ENCODE peak calls at places on chromosomes 13 and 19, in five cellular contexts. N, P, U, A and S are unnamed samples. For H3K4me1 and H3K27me3, the result is how much of the 10 kb centered on the place peaks cover.

GRCh38 chr19:19956431-19957075 is 55.8 kb downstream of the ZNF93 start:
- DNase-seq in N (no peak), P (peak), U (no peak), A (no peak), S (no peak)

GRCh38 chr19:38032151-38032550 is 125.1 kb downstream of the SIPA1L3 start:
- DNase-seq in N (no peak), P (no peak), U (no peak), A (no peak), S (no peak)

GRCh38 chr19:34336781-34337271 is 28.2 kb upstream of the GPI start:
- DNase-seq in N (no peak), P (peak), U (peak), A (peak), S (no peak)

GRCh38 chr19:36225219-36225892 is 10.4 kb downstream of the ZNF146 start:
- DNase-seq in N (no peak), P (no peak), U (no peak), A (no peak), S (peak)

GRCh38 chr13:42847891-42848663 is 66.7 kb downstream of the FAM216B start:
- DNase-seq in N (no peak), P (no peak), U (no peak), A (no peak), S (no peak)

GRCh38 chr19:40263440-40264313 is 21.5 kb downstream of the AKT2 start:
- DNase-seq in N (no peak), P (no peak), U (no peak), A (no peak), S (no peak)

GRCh38 chr13:113464476-113464875 is 11.2 kb upstream of the ADPRHL1 start:
- DNase-seq in N (no peak), P (no peak), U (no peak), A (no peak), S (no peak)

GRCh38 chr19:41701401-41702075 is 6.9 kb upstream of the CEACAM5 start:
- DNase-seq in N (no peak), P (no peak), U (peak), A (no peak), S (peak)

GRCh38 chr13:50916701-50917184 is 7.2 kb downstream of the RNASEH2B start:
- DNase-seq in N (no peak), P (no peak), U (no peak), A (no peak), S (no peak)

GRCh38 chr13:51317262-51317661 is 22.2 kb upstream of the SERPINE3 start:
- DNase-seq in N (no peak), P (no peak), U (no peak), A (no peak), S (no peak)

GRCh38 chr13:93776936-93777335 is 550.3 kb downstream of the GPC6 start:
- DNase-seq in N (no peak), P (no peak), U (no peak), A (no peak), S (no peak)

GRCh38 chr19:12767666-12768065 is 7.7 kb downstream of the HOOK2 start:
- DNase-seq in N (no peak), P (no peak), U (no peak), A (no peak), S (no peak)

GRCh38 chr19:41175825-41176734 is 16.9 kb upstream of the CYP2S1 start:
- DNase-seq in N (peak), P (peak), U (no peak), A (no peak), S (peak)

GRCh38 chr19:13430790-13431582 is 75.3 kb downstream of the CACNA1A start:
- DNase-seq in N (no peak), P (peak), U (no peak), A (peak), S (peak)

GRCh38 chr19:6071840-6072239 is 38.5 kb downstream of the RFX2 start:
- DNase-seq in N (no peak), P (no peak), U (peak), A (no peak), S (peak)

GRCh38 chr19:42409477-42409876 is 17.7 kb downstream of the LIPE start:
- DNase-seq in N (no peak), P (no peak), U (no peak), A (no peak), S (no peak)

GRCh38 chr19:37506387-37507166 is at the start of gene ZNF793:
- DNase-seq in N (peak), P (peak), U (peak), A (peak), S (no peak)

DNA sequence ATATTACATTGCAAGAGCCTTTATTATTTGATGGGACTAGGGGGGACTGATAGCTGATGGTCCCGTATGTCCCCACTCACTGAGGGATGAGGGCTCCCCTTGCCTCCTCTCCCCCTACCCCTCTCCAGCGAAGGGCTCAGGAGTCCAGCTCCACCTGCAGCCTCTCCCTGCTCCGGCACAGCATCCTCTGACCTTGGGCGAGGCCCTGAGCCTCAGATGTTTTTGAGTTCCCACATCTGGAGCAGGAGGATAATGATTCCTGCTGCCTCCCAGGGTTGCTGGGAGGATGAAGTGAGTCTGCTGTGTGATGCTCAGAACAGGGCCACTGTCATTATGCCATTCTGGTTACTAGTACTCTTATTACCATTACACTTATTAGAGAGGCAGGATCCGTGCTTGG is 15.0 kb downstream of the PAK4 start:
- DNase-seq in N (no peak), P (no peak), U (no peak), A (no peak), S (no peak)
- H3K4me1 ChIP-seq in N (under half), P (half or more), U (under half), A (under half), S (under half)

GRCh38 chr19:49689133-49690072 is at the start of gene ADM5:
- DNase-seq in N (peak), P (peak), U (no peak), A (no peak), S (no peak)

GRCh38 chr19:49686503-49687088 is 2.8 kb upstream of the ADM5 start:
- DNase-seq in N (no peak), P (no peak), U (no peak), A (no peak), S (no peak)

GRCh38 chr19:49688531-49689132 is 762 bp upstream of the ADM5 start:
- DNase-seq in N (no peak), P (no peak), U (no peak), A (no peak), S (no peak)

GRCh38 chr19:49687150-49687549 is 2.2 kb upstream of the ADM5 start:
- DNase-seq in N (no peak), P (no peak), U (no peak), A (no peak), S (no peak)

GRCh38 chr19:49687566-49688316 is 1.7 kb upstream of the ADM5 start:
- DNase-seq in N (no peak), P (no peak), U (no peak), A (no peak), S (no peak)
- H3K27ac ChIP-seq in N (peak), P (no peak), U (no peak), A (no peak), S (no peak)

GRCh38 chr19:48443731-48444128 is 2.1 kb upstream of the GRWD1 start:
- DNase-seq in N (no peak), P (no peak), U (no peak), A (no peak), S (no peak)

GRCh38 chr19:48444129-48444932 is 1.5 kb upstream of the GRWD1 start:
- DNase-seq in N (no peak), P (no peak), U (no peak), A (no peak), S (no peak)

GRCh38 chr19:48443262-48443661 is 2.5 kb upstream of the GRWD1 start:
- DNase-seq in N (no peak), P (peak), U (no peak), A (no peak), S (no peak)

GRCh38 chr19:48441360-48442050 is 4.3 kb upstream of the GRWD1 start:
- DNase-seq in N (no peak), P (no peak), U (no peak), A (no peak), S (no peak)

GRCh38 chr19:48442116-48443035 is 3.4 kb upstream of the GRWD1 start:
- DNase-seq in N (no peak), P (no peak), U (no peak), A (no peak), S (no peak)
- H3K27me3 ChIP-seq in N (under half), P (under half), U (under half), A (under half), S (under half)

DNA sequence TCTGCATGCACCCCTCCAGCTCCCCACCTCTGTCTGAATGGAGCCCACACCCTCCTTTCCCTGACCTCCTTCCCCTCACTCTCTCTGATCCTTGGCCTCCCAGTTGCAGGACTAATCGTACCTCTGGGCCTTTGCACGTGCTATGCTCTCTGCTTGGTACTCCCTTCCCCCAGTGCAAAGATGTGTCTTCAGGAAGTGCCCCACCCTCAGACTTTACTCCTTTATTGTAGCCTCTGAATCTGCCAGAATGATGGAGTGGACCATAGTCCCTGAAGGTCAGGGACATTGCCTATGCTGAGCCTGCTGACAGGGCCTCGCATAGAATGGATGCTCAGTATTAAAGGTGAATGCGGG is 1.3 kb upstream of the JUND start:
- DNase-seq in N (no peak), P (no peak), U (no peak), A (no peak), S (no peak)
- H3K4me1 ChIP-seq in N (under half), P (under half), U (under half), A (under half), S (under half)

DNA sequence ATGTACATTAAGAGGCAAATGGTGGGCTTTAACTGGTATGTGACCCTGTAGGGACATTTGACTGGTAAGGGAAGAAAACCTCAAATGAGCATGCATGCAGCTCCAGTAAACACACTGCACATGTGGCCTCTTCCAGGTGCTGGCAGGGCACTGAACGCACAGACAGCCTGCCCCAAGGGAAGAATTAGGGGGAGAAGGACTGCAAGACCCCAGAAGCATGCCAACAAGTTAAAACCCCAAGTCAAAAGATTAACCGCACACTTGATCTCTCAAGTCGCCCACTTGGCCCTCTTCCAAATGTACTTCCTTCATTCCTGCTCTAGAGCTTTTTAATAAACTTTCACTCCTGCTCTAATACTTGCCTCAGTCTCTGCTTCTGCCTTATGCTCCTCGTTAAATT is 46.9 kb upstream of the SLITRK1 start:
- DNase-seq in N (no peak), P (no peak), U (no peak), A (no peak), S (no peak)
- H3K27ac ChIP-seq in N (no peak), P (no peak), U (no peak), A (no peak), S (no peak)

GRCh38 chr19:45600340-45600885 is 1.6 kb downstream of the GPR4 start:
- DNase-seq in N (no peak), P (no peak), U (no peak), A (no peak), S (no peak)
- H3K27me3 ChIP-seq in N (under half), P (half or more), U (under half), A (half or more), S (half or more)

GRCh38 chr19:8456064-8456463 is 11.3 kb downstream of the HNRNPM start:
- DNase-seq in N (no peak), P (peak), U (no peak), A (no peak), S (no peak)

GRCh38 chr19:8453616-8454015 is 8.8 kb downstream of the HNRNPM start:
- DNase-seq in N (no peak), P (no peak), U (no peak), A (no peak), S (no peak)

GRCh38 chr19:8452446-8453123 is 7.8 kb downstream of the HNRNPM start:
- DNase-seq in N (no peak), P (no peak), U (no peak), A (no peak), S (no peak)

GRCh38 chr19:8455018-8455417 is 10.2 kb downstream of the HNRNPM start:
- DNase-seq in N (no peak), P (no peak), U (no peak), A (no peak), S (no peak)

GRCh38 chr19:8454218-8454617 is 9.4 kb downstream of the HNRNPM start:
- DNase-seq in N (no peak), P (no peak), U (no peak), A (no peak), S (no peak)
- H3K4me1 ChIP-seq in N (under half), P (under half), U (under half), A (half or more), S (under half)